ENCODE peak calls at places on chromosomes 3 and 15, in six cellular contexts. P, U, Z, N, D and L are unnamed samples.

GRCh38 chr15:92205255-92205739 is 188.4 kb upstream of the ST8SIA2 start:
- DNase-seq in P (no peak), Z (no peak), D (peak), U (peak), N (no peak), L (no peak)

GRCh38 chr15:85753791-85754452 is 40.8 kb downstream of the KLHL25 start:
- DNase-seq in U (no peak), P (no peak), Z (no peak), N (no peak), D (no peak), L (no peak)

GRCh38 chr3:120418446-120418845 is 32.3 kb downstream of the FSTL1 start:
- DNase-seq in D (no peak), U (no peak), Z (no peak), N (no peak), P (no peak), L (no peak)

GRCh38 chr3:128367726-128368125 is 99.0 kb downstream of the DNAJB8 start:
- DNase-seq in N (no peak), D (no peak), Z (no peak), U (no peak), P (no peak), L (no peak)

GRCh38 chr15:69132935-69133861 is 27.2 kb upstream of the GLCE start:
- DNase-seq in Z (no peak), N (no peak), D (peak), P (no peak), U (no peak), L (no peak)

GRCh38 chr15:64581408-64581761 is 121.0 kb downstream of the ZNF609 start:
- DNase-seq in N (no peak), Z (no peak), D (no peak), P (no peak), U (no peak), L (no peak)

GRCh38 chr3:157132936-157133335 is 27.0 kb downstream of the CCNL1 start:
- DNase-seq in Z (no peak), D (no peak), N (no peak), P (no peak), U (no peak), L (no peak)

GRCh38 chr15:64686130-64686735 is 89.2 kb downstream of the RBPMS2 start:
- DNase-seq in N (no peak), D (peak), U (no peak), P (peak), Z (no peak), L (no peak)

GRCh38 chr15:45157974-45158373 is 28.2 kb downstream of the DUOX1 start:
- DNase-seq in Z (no peak), D (no peak), U (no peak), N (no peak), P (no peak), L (no peak)

GRCh38 chr3:99842826-99843589 is 25.3 kb downstream of the CMSS1 start:
- DNase-seq in D (peak), P (no peak), N (no peak), U (no peak), Z (no peak), L (no peak)

GRCh38 chr15:70427531-70428120 is 329.9 kb upstream of the TLE3 start:
- DNase-seq in U (no peak), P (no peak), N (no peak), D (no peak), Z (no peak), L (no peak)

GRCh38 chr3:189824629-189825312 is 193.6 kb downstream of the TP63 start:
- DNase-seq in P (no peak), Z (no peak), D (no peak), N (no peak), U (no peak), L (no peak)

GRCh38 chr3:13769422-13769821 is 110.4 kb downstream of the WNT7A start:
- DNase-seq in P (no peak), Z (no peak), D (no peak), U (peak), N (no peak), L (no peak)

GRCh38 chr3:73502609-73503560 is 121.9 kb downstream of the PDZRN3 start:
- DNase-seq in U (no peak), P (peak), D (peak), Z (peak), N (peak), L (peak)

GRCh38 chr3:72274511-72275295 is 489.8 kb upstream of the PROK2 start:
- DNase-seq in U (no peak), N (no peak), Z (no peak), D (no peak), P (no peak), L (no peak)

GRCh38 chr3:175312766-175313165 is 453.6 kb downstream of the NAALADL2 start:
- DNase-seq in Z (no peak), U (no peak), P (no peak), D (no peak), N (no peak), L (no peak)

GRCh38 chr3:187954486-187955075 is 199.4 kb upstream of the LPP start:
- DNase-seq in U (no peak), Z (no peak), N (no peak), D (no peak), P (no peak), L (no peak)

GRCh38 chr3:25587975-25588374 is 76.7 kb downstream of the TOP2B start:
- DNase-seq in D (no peak), P (no peak), N (no peak), Z (no peak), U (no peak), L (no peak)

GRCh38 chr15:62976301-62976842 is 66.2 kb upstream of the TPM1 start:
- DNase-seq in U (no peak), P (no peak), D (no peak), N (no peak), Z (no peak), L (no peak)

GRCh38 chr3:169575381-169575780 is 88.1 kb downstream of the MECOM start:
- DNase-seq in U (no peak), Z (no peak), D (no peak), P (no peak), N (no peak), L (no peak)

GRCh38 chr3:105364113-105364512 is 2.6 kb upstream of the ALCAM start:
- DNase-seq in P (no peak), D (no peak), Z (no peak), U (no peak), N (no peak), L (no peak)

GRCh38 chr15:41934843-41935242 is 37.5 kb downstream of the EHD4 start:
- DNase-seq in U (peak), D (no peak), P (no peak), N (no peak), Z (no peak), L (no peak)

GRCh38 chr3:179260949-179261765 is 10.2 kb upstream of the KCNMB3 start:
- DNase-seq in Z (peak), U (peak), N (no peak), P (peak), D (peak), L (peak)

GRCh38 chr15:100308222-100309007 is 33.4 kb downstream of the ADAMTS17 start:
- DNase-seq in N (no peak), P (no peak), U (no peak), Z (no peak), D (no peak), L (no peak)

GRCh38 chr3:179852117-179852886 is 184.4 kb downstream of the PEX5L start:
- DNase-seq in N (no peak), D (peak), P (no peak), U (no peak), Z (no peak), L (no peak)

GRCh38 chr3:172904817-172905479 is 154.4 kb downstream of the ECT2 start:
- DNase-seq in P (no peak), Z (no peak), N (no peak), D (no peak), U (peak), L (no peak)

GRCh38 chr3:63855333-63855940 is 8.2 kb downstream of the THOC7 start:
- DNase-seq in D (no peak), P (no peak), N (no peak), Z (no peak), U (no peak), L (no peak)

GRCh38 chr3:15659254-15659975 is 57.9 kb downstream of the BTD start:
- DNase-seq in U (no peak), Z (no peak), D (no peak), N (no peak), P (no peak), L (no peak)

GRCh38 chr15:52261498-52262242 is 33.9 kb downstream of the MYO5C start:
- DNase-seq in N (peak), D (no peak), U (peak), P (no peak), Z (peak), L (peak)
- TF ChIP-seq POLR2AphosphoS5 in N (peak), D (no peak), U (peak), P (no peak), Z (no peak), L (no peak)

GRCh38 chr15:90465930-90466567 is 63.7 kb upstream of the CRTC3 start:
- DNase-seq in P (no peak), Z (no peak), N (no peak), U (no peak), D (no peak), L (no peak)
- TF ChIP-seq TAF1 in P (no peak), Z (no peak), N (no peak), U (no peak), D (no peak), L (no peak)

GRCh38 chr3:44966795-44967278 is 9.1 kb downstream of the ZDHHC3 start:
- DNase-seq in P (peak), N (no peak), D (no peak), Z (no peak), U (no peak), L (no peak)
- TF ChIP-seq POLR2A in P (no peak), N (no peak), D (no peak), Z (no peak), U (no peak), L (no peak)

GRCh38 chr15:49135893-49136292 is 19.5 kb downstream of the COPS2 start:
- DNase-seq in D (no peak), Z (no peak), P (no peak), U (no peak), N (no peak), L (no peak)
- TF ChIP-seq POLR2AphosphoS5 in D (no peak), Z (no peak), P (no peak), U (no peak), N (no peak), L (no peak)

GRCh38 chr3:42036483-42036823 is 54.7 kb upstream of the TRAK1 start:
- DNase-seq in U (no peak), D (peak), Z (no peak), P (no peak), N (no peak), L (no peak)
- TF ChIP-seq TAF1 in U (no peak), D (no peak), Z (no peak), P (no peak), N (no peak), L (no peak)

DNA sequence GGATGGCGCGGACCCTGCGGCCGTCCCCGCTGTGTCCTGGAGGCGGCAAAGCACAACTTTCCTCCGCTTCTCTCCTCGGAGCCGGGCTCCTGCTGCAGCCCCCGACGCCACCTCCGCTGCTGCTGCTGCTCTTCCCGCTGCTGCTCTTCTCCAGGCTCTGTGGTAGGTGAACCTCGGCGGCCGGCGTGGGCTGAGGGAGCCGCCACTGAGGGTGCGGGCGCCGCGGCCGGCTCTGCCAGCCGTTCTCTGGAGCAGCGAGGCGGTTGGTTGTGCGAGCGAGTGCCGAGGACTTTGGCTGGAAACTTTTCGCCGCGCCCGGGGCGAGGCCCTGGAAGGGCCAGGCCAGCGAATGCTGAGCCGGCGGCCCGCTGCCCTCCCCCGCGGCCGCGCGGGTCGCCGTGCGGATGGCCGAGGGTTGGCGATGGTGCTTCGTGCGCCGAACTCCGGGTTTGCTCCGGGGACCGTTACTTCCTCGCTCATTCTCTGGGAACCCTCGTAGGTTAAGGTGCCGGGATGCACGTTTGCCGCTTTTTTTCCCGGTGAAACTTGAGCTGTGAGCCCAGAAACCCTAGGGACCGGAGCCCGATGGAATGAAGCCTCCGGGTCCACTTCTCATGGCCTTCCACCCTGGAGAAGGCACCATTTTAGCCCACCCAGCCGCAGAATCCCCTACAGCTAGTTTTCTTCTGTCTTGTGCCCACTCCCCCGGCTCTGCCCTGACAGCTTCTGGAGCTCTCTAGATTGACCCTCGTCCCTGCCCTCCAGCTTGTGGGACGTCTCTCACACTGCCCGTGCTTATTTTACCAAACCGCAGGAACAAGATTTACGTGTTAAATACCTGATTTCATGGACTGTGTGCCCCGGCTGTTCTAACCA is 638 bp downstream of the NECTIN3 start:
- DNase-seq in U (peak), N (no peak), P (no peak), D (peak), Z (no peak), L (no peak)
- TF ChIP-seq POLR2A in U (no peak), N (no peak), P (no peak), D (no peak), Z (no peak), L (no peak)

GRCh38 chr15:90883971-90884718 is at the start of gene FES:
- DNase-seq in Z (no peak), D (no peak), N (no peak), U (peak), P (no peak), L (no peak)
- TF ChIP-seq POLR2AphosphoS5 in Z (no peak), D (no peak), N (no peak), U (no peak), P (no peak), L (no peak)

GRCh38 chr3:29718661-29719065 is 437.8 kb downstream of the RBMS3 start:
- DNase-seq in P (no peak), D (no peak), U (no peak), N (no peak), Z (no peak), L (no peak)
- TF ChIP-seq TAF1 in P (no peak), D (no peak), U (no peak), N (no peak), Z (no peak), L (no peak)